ENCODE peak calls at places on chromosome 4, in eight cellular contexts. U is iris pigment epithelial cell; G is stimulated activated CD8-positive, alpha-beta memory T cell treated with anti-CD3 and anti-CD28 coated beads, Interleukin-2, amount 100 ng/mL, for 1 hour; A is activated CD4-positive, alpha-beta T cell treated with anti-CD3 and anti-CD28 coated beads for 48 hours; N is mesothelial cell of epicardium; V is midbrain; I is EL; F is AG08395. D is an unnamed sample.

GRCh38 chr4:155403886-155404285 is 27.1 kb upstream of the MAP9 start:
- DNase-seq in F (peak; percentile 34), G (no peak), V (peak; percentile 60), I (peak; percentile 19), A (no peak), N (no peak), U (peak; percentile 66), D (peak; percentile 12)

GRCh38 chr4:151717909-151718613 is 42.7 kb downstream of the GATB start:
- DNase-seq in V (no peak), N (no peak), F (no peak), G (no peak), U (no peak), A (no peak), I (no peak), D (no peak)

GRCh38 chr4:57053508-57053907 is 56.7 kb downstream of the IGFBP7 start:
- DNase-seq in A (no peak), I (peak; percentile 13), N (no peak), V (no peak), U (peak; percentile 88), F (no peak), G (no peak), D (no peak)

GRCh38 chr4:25448379-25449109 is 71.5 kb downstream of the ANAPC4 start:
- DNase-seq in F (peak; percentile 58), I (peak; percentile 91), G (no peak), A (no peak), V (no peak), N (no peak), U (peak; percentile 44), D (no peak)

GRCh38 chr4:56972832-56973231 is 4.6 kb downstream of the NOA1 start:
- DNase-seq in F (no peak), G (no peak), I (no peak), A (no peak), N (no peak), U (no peak), V (no peak), D (no peak)

GRCh38 chr4:24477919-24478318 is 106.4 kb downstream of the DHX15 start:
- DNase-seq in G (no peak), V (no peak), F (peak; percentile 40), U (peak; percentile 75), N (no peak), I (peak; percentile 62), A (no peak), D (peak; percentile 52)

GRCh38 chr4:177033130-177033529 is 240.4 kb upstream of the VEGFC start:
- DNase-seq in U (peak; percentile 6), I (no peak), A (no peak), F (no peak), V (no peak), G (no peak), N (no peak), D (no peak)

GRCh38 chr4:86959588-86960500 is 25.0 kb downstream of the AFF1 start:
- DNase-seq in U (no peak), G (no peak), F (no peak), N (no peak), I (no peak), A (no peak), V (no peak), D (no peak)

GRCh38 chr4:86894465-86894864 is 2.2 kb upstream of the C4orf36 start:
- DNase-seq in I (peak; percentile 57), V (no peak), A (no peak), G (no peak), F (no peak), U (peak; percentile 55), N (no peak), D (peak; percentile 11)

GRCh38 chr4:6206771-6207290 is 6.5 kb upstream of the JAKMIP1 start:
- DNase-seq in G (no peak), N (no peak), V (no peak), U (no peak), I (no peak), F (no peak), A (no peak), D (no peak)

GRCh38 chr4:8786166-8786565 is 85.5 kb downstream of the HMX1 start:
- DNase-seq in I (no peak), A (no peak), G (no peak), V (no peak), N (no peak), F (no peak), U (no peak), D (no peak)

GRCh38 chr4:142743071-142743825 is 102.9 kb downstream of the INPP4B start:
- DNase-seq in F (peak; percentile 22), U (peak; percentile 49), V (no peak), A (no peak), N (no peak), I (peak; percentile 54), G (no peak), D (no peak)

GRCh38 chr4:140567722-140568121 is 1.0 kb downstream of the UCP1 start:
- DNase-seq in I (peak; percentile 1), A (no peak), U (no peak), G (no peak), N (no peak), F (no peak), V (no peak), D (no peak)

GRCh38 chr4:81921757-81922159 is 450.1 kb upstream of the RASGEF1B start:
- DNase-seq in G (no peak), U (no peak), I (no peak), F (no peak), A (no peak), N (no peak), V (no peak), D (no peak)

GRCh38 chr4:39528056-39528465 is 822 bp upstream of the UGDH start:
- DNase-seq in A (no peak), I (peak; percentile 92), N (no peak), G (no peak), F (peak; percentile 89), V (no peak), U (peak; percentile 83), D (peak; percentile 88)

GRCh38 chr4:147163311-147163710 is 217.6 kb upstream of the TTC29 start:
- DNase-seq in I (no peak), A (no peak), V (no peak), G (no peak), U (no peak), F (no peak), N (no peak), D (no peak)

GRCh38 chr4:48270516-48270897 is 869 bp upstream of the TEC start:
- DNase-seq in I (no peak), N (no peak), V (no peak), A (no peak), G (no peak), U (no peak), F (no peak), D (no peak)

GRCh38 chr4:6761540-6762243 is 20.8 kb upstream of the KIAA0232 start:
- DNase-seq in U (no peak), N (no peak), A (no peak), F (no peak), V (peak; percentile 65), G (no peak), I (peak; percentile 45), D (no peak)

GRCh38 chr4:112516401-112517066 is 554 bp upstream of the NEUROG2 start:
- DNase-seq in I (no peak), U (no peak), F (no peak), G (no peak), N (no peak), V (no peak), A (peak; percentile 9), D (no peak)

GRCh38 chr4:174152717-174153466 is 130.6 kb downstream of the FBXO8 start:
- DNase-seq in G (no peak), V (no peak), A (no peak), N (no peak), F (no peak), I (no peak), U (peak; percentile 7), D (no peak)

GRCh38 chr4:151922306-151922705 is 161.5 kb upstream of the GATB start:
- DNase-seq in G (no peak), F (no peak), U (peak; percentile 11), N (no peak), I (peak; percentile 47), V (no peak), A (peak; percentile 10), D (no peak)

GRCh38 chr4:105265689-105266088 is 119.0 kb downstream of the TET2 start:
- DNase-seq in U (no peak), V (no peak), I (no peak), N (no peak), A (no peak), F (no peak), G (no peak), D (no peak)

GRCh38 chr4:74109894-74110605 is 11.1 kb upstream of the CXCL2 start:
- DNase-seq in V (no peak), G (no peak), U (peak; percentile 89), A (no peak), F (peak; percentile 53), I (peak; percentile 90), N (no peak), D (no peak)

GRCh38 chr4:20299515-20299914 is 47.8 kb downstream of the SLIT2 start:
- DNase-seq in G (no peak), U (peak; percentile 58), V (peak; percentile 32), N (no peak), A (no peak), F (no peak), I (no peak), D (peak; percentile 27)